ENCODE peak calls at places on chromosomes 2 and 18, in seven cellular contexts. One of them, this sample, is unnamed.

GRCh38 chr18:32937007-32937540 is 164.3 kb upstream of the KLHL14 start:
- DNase-seq in activated T-cell treated with anti-CD3 and anti-CD28 coated beads for 1 hour: no peak
- DNase-seq in endothelial cell of umbilical vein: no peak
- DNase-seq in HFFc6: no peak
- DNase-seq in astrocyte of the cerebellum: no peak
- DNase-seq in T follicular helper cell: no peak
- DNase-seq in DMS53: no peak
- DNase-seq in this sample: peak

GRCh38 chr18:45708831-45709230 is 15.2 kb upstream of the SLC14A1 start:
- DNase-seq in activated T-cell treated with anti-CD3 and anti-CD28 coated beads for 1 hour: no peak
- DNase-seq in endothelial cell of umbilical vein: no peak
- DNase-seq in HFFc6: no peak
- DNase-seq in astrocyte of the cerebellum: no peak
- DNase-seq in T follicular helper cell: no peak
- DNase-seq in DMS53: peak
- DNase-seq in this sample: no peak

GRCh38 chr2:9990735-9991134 is 39.2 kb downstream of the GRHL1 start:
- DNase-seq in activated T-cell treated with anti-CD3 and anti-CD28 coated beads for 1 hour: no peak
- DNase-seq in endothelial cell of umbilical vein: peak
- DNase-seq in HFFc6: no peak
- DNase-seq in astrocyte of the cerebellum: no peak
- DNase-seq in T follicular helper cell: no peak
- DNase-seq in DMS53: no peak
- DNase-seq in this sample: peak

GRCh38 chr2:179343945-179344279 is 79.3 kb upstream of the SESTD1 start:
- DNase-seq in activated T-cell treated with anti-CD3 and anti-CD28 coated beads for 1 hour: no peak
- DNase-seq in endothelial cell of umbilical vein: no peak
- DNase-seq in HFFc6: no peak
- DNase-seq in astrocyte of the cerebellum: no peak
- DNase-seq in T follicular helper cell: no peak
- DNase-seq in DMS53: no peak
- DNase-seq in this sample: no peak

GRCh38 chr2:223970343-223971128 is 13.3 kb downstream of the MRPL44 start:
- DNase-seq in activated T-cell treated with anti-CD3 and anti-CD28 coated beads for 1 hour: peak
- DNase-seq in endothelial cell of umbilical vein: peak
- DNase-seq in HFFc6: peak
- DNase-seq in astrocyte of the cerebellum: peak
- DNase-seq in T follicular helper cell: peak
- DNase-seq in DMS53: peak
- DNase-seq in this sample: peak

GRCh38 chr2:195535911-195536522 is 121.0 kb upstream of the SLC39A10 start:
- DNase-seq in activated T-cell treated with anti-CD3 and anti-CD28 coated beads for 1 hour: peak
- DNase-seq in endothelial cell of umbilical vein: no peak
- DNase-seq in HFFc6: no peak
- DNase-seq in astrocyte of the cerebellum: no peak
- DNase-seq in T follicular helper cell: peak
- DNase-seq in DMS53: no peak
- DNase-seq in this sample: no peak

GRCh38 chr2:74267068-74267467 is 68.7 kb downstream of the MTHFD2 start:
- DNase-seq in activated T-cell treated with anti-CD3 and anti-CD28 coated beads for 1 hour: peak
- DNase-seq in endothelial cell of umbilical vein: no peak
- DNase-seq in HFFc6: no peak
- DNase-seq in astrocyte of the cerebellum: no peak
- DNase-seq in T follicular helper cell: peak
- DNase-seq in DMS53: peak
- DNase-seq in this sample: peak

GRCh38 chr2:25894135-25894830 is 16.0 kb upstream of the ASXL2 start:
- DNase-seq in activated T-cell treated with anti-CD3 and anti-CD28 coated beads for 1 hour: no peak
- DNase-seq in endothelial cell of umbilical vein: peak
- DNase-seq in HFFc6: peak
- DNase-seq in astrocyte of the cerebellum: peak
- DNase-seq in T follicular helper cell: no peak
- DNase-seq in DMS53: no peak
- DNase-seq in this sample: peak

GRCh38 chr2:105604938-105605337 is 139.8 kb upstream of the NCK2 start:
- DNase-seq in activated T-cell treated with anti-CD3 and anti-CD28 coated beads for 1 hour: no peak
- DNase-seq in endothelial cell of umbilical vein: no peak
- DNase-seq in HFFc6: no peak
- DNase-seq in astrocyte of the cerebellum: no peak
- DNase-seq in T follicular helper cell: no peak
- DNase-seq in DMS53: no peak
- DNase-seq in this sample: no peak

GRCh38 chr2:135490381-135490780 is 40.6 kb downstream of the ZRANB3 start:
- DNase-seq in activated T-cell treated with anti-CD3 and anti-CD28 coated beads for 1 hour: no peak
- DNase-seq in endothelial cell of umbilical vein: no peak
- DNase-seq in HFFc6: peak
- DNase-seq in astrocyte of the cerebellum: no peak
- DNase-seq in T follicular helper cell: no peak
- DNase-seq in DMS53: no peak
- DNase-seq in this sample: no peak

GRCh38 chr2:200812122-200813022 is 662 bp downstream of the BZW1 start:
- DNase-seq in activated T-cell treated with anti-CD3 and anti-CD28 coated beads for 1 hour: peak
- DNase-seq in endothelial cell of umbilical vein: peak
- DNase-seq in HFFc6: peak
- DNase-seq in astrocyte of the cerebellum: no peak
- DNase-seq in T follicular helper cell: peak
- DNase-seq in DMS53: peak
- DNase-seq in this sample: peak

GRCh38 chr18:22813648-22814328 is 119.3 kb upstream of the RBBP8 start:
- DNase-seq in activated T-cell treated with anti-CD3 and anti-CD28 coated beads for 1 hour: no peak
- DNase-seq in endothelial cell of umbilical vein: peak
- DNase-seq in HFFc6: peak
- DNase-seq in astrocyte of the cerebellum: no peak
- DNase-seq in T follicular helper cell: no peak
- DNase-seq in DMS53: peak
- DNase-seq in this sample: peak

GRCh38 chr2:129117427-129117826 is 798.8 kb upstream of the HS6ST1 start:
- DNase-seq in activated T-cell treated with anti-CD3 and anti-CD28 coated beads for 1 hour: no peak
- DNase-seq in endothelial cell of umbilical vein: no peak
- DNase-seq in HFFc6: no peak
- DNase-seq in astrocyte of the cerebellum: peak
- DNase-seq in T follicular helper cell: no peak
- DNase-seq in DMS53: no peak
- DNase-seq in this sample: no peak

GRCh38 chr2:96259497-96259921 is 6.3 kb downstream of the TMEM127 start:
- DNase-seq in activated T-cell treated with anti-CD3 and anti-CD28 coated beads for 1 hour: no peak
- DNase-seq in endothelial cell of umbilical vein: no peak
- DNase-seq in HFFc6: no peak
- DNase-seq in astrocyte of the cerebellum: no peak
- DNase-seq in T follicular helper cell: no peak
- DNase-seq in DMS53: peak
- DNase-seq in this sample: peak

GRCh38 chr18:46148810-46149209 is 44.6 kb downstream of the HAUS1 start:
- DNase-seq in activated T-cell treated with anti-CD3 and anti-CD28 coated beads for 1 hour: no peak
- DNase-seq in endothelial cell of umbilical vein: peak
- DNase-seq in HFFc6: peak
- DNase-seq in astrocyte of the cerebellum: peak
- DNase-seq in T follicular helper cell: peak
- DNase-seq in DMS53: peak
- DNase-seq in this sample: peak

GRCh38 chr18:55447672-55448018 is 140.3 kb downstream of the TCF4 start:
- DNase-seq in activated T-cell treated with anti-CD3 and anti-CD28 coated beads for 1 hour: no peak
- DNase-seq in endothelial cell of umbilical vein: no peak
- DNase-seq in HFFc6: no peak
- DNase-seq in astrocyte of the cerebellum: no peak
- DNase-seq in T follicular helper cell: no peak
- DNase-seq in DMS53: no peak
- DNase-seq in this sample: no peak

GRCh38 chr18:11859903-11860407 is 8.7 kb downstream of the CHMP1B start:
- DNase-seq in activated T-cell treated with anti-CD3 and anti-CD28 coated beads for 1 hour: no peak
- DNase-seq in endothelial cell of umbilical vein: peak
- DNase-seq in HFFc6: peak
- DNase-seq in astrocyte of the cerebellum: no peak
- DNase-seq in T follicular helper cell: no peak
- DNase-seq in DMS53: peak
- DNase-seq in this sample: peak

GRCh38 chr2:17518212-17519154 is at the start of gene RAD51AP2:
- DNase-seq in activated T-cell treated with anti-CD3 and anti-CD28 coated beads for 1 hour: no peak
- DNase-seq in endothelial cell of umbilical vein: peak
- DNase-seq in HFFc6: peak
- DNase-seq in astrocyte of the cerebellum: peak
- DNase-seq in T follicular helper cell: no peak
- DNase-seq in DMS53: peak
- DNase-seq in this sample: peak

GRCh38 chr2:143575340-143575739 is 446.1 kb downstream of the ARHGAP15 start:
- DNase-seq in activated T-cell treated with anti-CD3 and anti-CD28 coated beads for 1 hour: no peak
- DNase-seq in endothelial cell of umbilical vein: no peak
- DNase-seq in HFFc6: no peak
- DNase-seq in astrocyte of the cerebellum: no peak
- DNase-seq in T follicular helper cell: no peak
- DNase-seq in DMS53: peak
- DNase-seq in this sample: peak

GRCh38 chr2:15846626-15847025 is 93.7 kb upstream of the MYCN start:
- DNase-seq in activated T-cell treated with anti-CD3 and anti-CD28 coated beads for 1 hour: no peak
- DNase-seq in endothelial cell of umbilical vein: no peak
- DNase-seq in HFFc6: no peak
- DNase-seq in astrocyte of the cerebellum: no peak
- DNase-seq in T follicular helper cell: no peak
- DNase-seq in DMS53: no peak
- DNase-seq in this sample: no peak

GRCh38 chr2:205086689-205087088 is 541.4 kb downstream of the PARD3B start:
- DNase-seq in activated T-cell treated with anti-CD3 and anti-CD28 coated beads for 1 hour: no peak
- DNase-seq in endothelial cell of umbilical vein: no peak
- DNase-seq in HFFc6: no peak
- DNase-seq in astrocyte of the cerebellum: no peak
- DNase-seq in T follicular helper cell: no peak
- DNase-seq in DMS53: no peak
- DNase-seq in this sample: peak

GRCh38 chr18:49755489-49755888 is 57.8 kb downstream of the ACAA2 start:
- DNase-seq in activated T-cell treated with anti-CD3 and anti-CD28 coated beads for 1 hour: no peak
- DNase-seq in endothelial cell of umbilical vein: no peak
- DNase-seq in HFFc6: no peak
- DNase-seq in astrocyte of the cerebellum: no peak
- DNase-seq in T follicular helper cell: no peak
- DNase-seq in DMS53: no peak
- DNase-seq in this sample: no peak

GRCh38 chr2:226184940-226185575 is 614.6 kb downstream of the IRS1 start:
- DNase-seq in activated T-cell treated with anti-CD3 and anti-CD28 coated beads for 1 hour: no peak
- DNase-seq in endothelial cell of umbilical vein: no peak
- DNase-seq in HFFc6: peak
- DNase-seq in astrocyte of the cerebellum: peak
- DNase-seq in T follicular helper cell: no peak
- DNase-seq in DMS53: no peak
- DNase-seq in this sample: peak